ENCODE peak calls at places on chromosomes 7 and 10, in four cellular contexts. E, V, D and T are unnamed samples.
A peak's percentile ranks its signal among the peaks of the same experiment; 100 is the strongest.

GRCh38 chr7:43906327-43907010 is at the start of gene URGCP:
- DNase-seq in E (peak; percentile 63), D (no peak), V (peak; percentile 39), T (no peak)

GRCh38 chr10:75461672-75462649 is 30.5 kb downstream of the LRMDA start:
- DNase-seq in V (no peak), D (no peak), E (no peak), T (no peak)

GRCh38 chr10:119343001-119343601 is 135.7 kb downstream of the GRK5 start:
- DNase-seq in D (no peak), E (no peak), V (no peak), T (peak; percentile 16)

GRCh38 chr10:116015922-116016321 is 257.1 kb downstream of the GFRA1 start:
- DNase-seq in D (no peak), V (no peak), E (no peak), T (no peak)

GRCh38 chr10:124119216-124119615 is 25.8 kb upstream of the CHST15 start:
- DNase-seq in V (no peak), D (no peak), E (no peak), T (no peak)

GRCh38 chr10:71314028-71314693 is 4.9 kb upstream of the SLC29A3 start:
- DNase-seq in D (no peak), V (peak; percentile 21), E (peak; percentile 71), T (peak; percentile 81)

GRCh38 chr7:128172151-128172550 is 68.9 kb upstream of the LEP start:
- DNase-seq in E (no peak), D (no peak), V (peak; percentile 45), T (peak; percentile 80)

GRCh38 chr7:81857385-81857784 is 87.5 kb upstream of the HGF start:
- DNase-seq in D (no peak), V (no peak), E (no peak), T (no peak)

GRCh38 chr10:103854687-103855423 is 521 bp downstream of the SH3PXD2A start:
- DNase-seq in E (peak; percentile 70), V (peak; percentile 28), D (no peak), T (peak; percentile 40)

GRCh38 chr7:141466151-141466904 is 84.9 kb upstream of the AGK start:
- DNase-seq in V (no peak), E (no peak), D (no peak), T (no peak)

GRCh38 chr7:73645643-73646182 is 21.4 kb upstream of the MLXIPL start:
- DNase-seq in D (no peak), V (no peak), E (no peak), T (no peak)

GRCh38 chr7:140889645-140890044 is 35.1 kb downstream of the BRAF start:
- DNase-seq in V (no peak), D (no peak), E (no peak), T (peak; percentile 76)

GRCh38 chr7:142002179-142002578 is 6.5 kb downstream of the MGAM start:
- DNase-seq in V (no peak), D (no peak), E (no peak), T (no peak)

GRCh38 chr10:117632406-117632805 is 89.9 kb downstream of the EMX2 start:
- DNase-seq in D (no peak), V (no peak), E (no peak), T (no peak)

GRCh38 chr7:155918720-155919399 is 106.6 kb upstream of the SHH start:
- DNase-seq in V (no peak), D (peak; percentile 44), E (no peak), T (no peak)

GRCh38 chr10:76114556-76114955 is 683.1 kb downstream of the LRMDA start:
- DNase-seq in D (no peak), E (peak; percentile 25), V (peak; percentile 60), T (no peak)

GRCh38 chr7:32929430-32930161 is 27.6 kb upstream of the FKBP9 start:
- DNase-seq in D (no peak), V (no peak), E (no peak), T (no peak)

GRCh38 chr10:4763960-4764428 is 62.0 kb upstream of the AKR1E2 start:
- DNase-seq in E (no peak), V (no peak), D (no peak), T (no peak)

GRCh38 chr7:42222891-42223290 is 14.1 kb downstream of the GLI3 start:
- DNase-seq in E (peak; percentile 52), D (no peak), V (no peak), T (no peak)